ENCODE peak calls at places on chromosomes 2 and 18, in four cellular contexts. W is K562, Y is WTC11, S is H1. M is an unnamed sample.

GRCh38 chr18:58241877-58242276 is 197.9 kb downstream of the NEDD4L start:
- DNase-seq in W (no peak), Y (no peak), S (no peak), M (no peak)

GRCh38 chr2:223585691-223586090 is 16.5 kb downstream of the SCG2 start:
- DNase-seq in W (no peak), Y (no peak), S (no peak), M (peak)

GRCh38 chr2:98867539-98868309 is 68.3 kb downstream of the CRACDL start:
- DNase-seq in W (no peak), Y (no peak), S (no peak), M (no peak)

GRCh38 chr2:97788986-97789644 is 75.7 kb downstream of the ZAP70 start:
- DNase-seq in W (no peak), Y (no peak), S (no peak), M (no peak)

GRCh38 chr2:32061973-32062861 is 1.1 kb upstream of the SPAST start:
- DNase-seq in W (peak), Y (no peak), S (peak), M (peak)

GRCh38 chr2:627926-628560 is 49.2 kb downstream of the TMEM18 start:
- DNase-seq in W (no peak), Y (no peak), S (peak), M (no peak)

GRCh38 chr18:1408331-1408835 is 503.7 kb downstream of the ADCYAP1 start:
- DNase-seq in W (peak), Y (no peak), S (no peak), M (no peak)

GRCh38 chr2:37188570-37188969 is at the start of gene SULT6B1:
- DNase-seq in W (no peak), Y (no peak), S (no peak), M (no peak)

GRCh38 chr18:2096581-2096980 is 474.7 kb downstream of the METTL4 start:
- DNase-seq in W (no peak), Y (no peak), S (no peak), M (no peak)

GRCh38 chr2:105179469-105180372 is 61.8 kb upstream of the GPR45 start:
- DNase-seq in W (peak), Y (peak), S (no peak), M (peak)

GRCh38 chr18:13252696-13253410 is 34.3 kb downstream of the LDLRAD4 start:
- DNase-seq in W (no peak), Y (no peak), S (no peak), M (no peak)
- TF ChIP-seq TEAD4 in W (no peak), Y (no peak), S (no peak), M (no peak)

GRCh38 chr2:44188696-44189095 is 20.0 kb downstream of the PPM1B start:
- DNase-seq in W (no peak), Y (no peak), S (no peak), M (no peak)
- TF ChIP-seq TEAD4 in W (no peak), Y (no peak), S (no peak), M (no peak)

DNA sequence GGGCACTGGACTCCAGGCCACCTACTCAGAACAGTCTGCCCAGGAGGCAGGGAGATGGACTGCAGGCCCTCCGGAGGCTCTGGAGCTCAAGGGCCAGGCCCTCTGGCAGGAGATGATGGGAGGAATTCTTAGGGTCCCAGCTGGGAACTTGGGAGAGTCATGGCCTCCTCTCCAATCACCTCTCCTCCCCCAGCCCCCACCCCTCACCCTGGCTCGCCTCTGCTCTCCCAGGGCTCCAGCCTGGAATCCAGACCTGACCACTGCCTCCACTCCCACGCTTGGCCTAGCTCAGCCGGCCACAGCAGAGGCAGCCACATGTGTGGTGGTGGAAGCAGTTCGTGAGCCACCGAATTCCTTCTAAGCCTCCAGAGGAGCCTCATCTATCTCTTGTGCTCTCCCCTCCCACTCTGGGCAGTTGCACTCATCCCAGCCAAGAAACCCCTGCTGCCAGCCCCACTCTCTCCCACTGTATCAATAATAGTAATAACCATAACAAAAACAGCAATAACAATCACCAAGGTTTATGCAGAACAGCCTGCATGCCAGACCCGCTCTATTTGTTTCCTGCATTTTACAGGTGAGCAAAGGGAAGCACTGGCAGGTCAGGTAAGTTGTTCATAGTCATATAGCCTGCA is 67.4 kb downstream of the TNS1 start:
- DNase-seq in W (no peak), Y (no peak), S (no peak), M (no peak)
- TF ChIP-seq TEAD4 in W (no peak), Y (no peak), S (no peak), M (no peak)

DNA sequence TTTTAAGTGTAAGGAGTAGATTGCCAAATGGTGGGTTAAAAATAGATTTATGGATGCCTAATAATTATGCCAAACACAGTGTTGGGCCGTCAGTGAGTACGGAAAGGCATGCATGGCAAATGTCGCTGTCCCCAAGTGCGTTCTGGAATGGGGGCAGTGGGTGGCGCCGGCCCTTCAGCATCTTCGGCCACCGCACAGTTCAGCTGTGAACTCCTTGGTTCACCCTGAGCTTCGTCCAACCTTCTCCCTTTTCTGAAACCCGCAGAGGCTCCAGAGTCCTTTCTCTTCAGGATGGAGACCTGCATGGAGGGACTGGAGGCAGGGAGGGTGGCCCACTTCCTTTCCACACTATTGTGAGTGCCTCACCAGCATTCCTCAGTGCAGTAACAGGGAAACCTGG is 74.8 kb upstream of the TXNDC2 start:
- DNase-seq in W (peak), Y (peak), S (no peak), M (no peak)
- TF ChIP-seq TEAD4 in W (no peak), Y (no peak), S (no peak), M (no peak)

DNA sequence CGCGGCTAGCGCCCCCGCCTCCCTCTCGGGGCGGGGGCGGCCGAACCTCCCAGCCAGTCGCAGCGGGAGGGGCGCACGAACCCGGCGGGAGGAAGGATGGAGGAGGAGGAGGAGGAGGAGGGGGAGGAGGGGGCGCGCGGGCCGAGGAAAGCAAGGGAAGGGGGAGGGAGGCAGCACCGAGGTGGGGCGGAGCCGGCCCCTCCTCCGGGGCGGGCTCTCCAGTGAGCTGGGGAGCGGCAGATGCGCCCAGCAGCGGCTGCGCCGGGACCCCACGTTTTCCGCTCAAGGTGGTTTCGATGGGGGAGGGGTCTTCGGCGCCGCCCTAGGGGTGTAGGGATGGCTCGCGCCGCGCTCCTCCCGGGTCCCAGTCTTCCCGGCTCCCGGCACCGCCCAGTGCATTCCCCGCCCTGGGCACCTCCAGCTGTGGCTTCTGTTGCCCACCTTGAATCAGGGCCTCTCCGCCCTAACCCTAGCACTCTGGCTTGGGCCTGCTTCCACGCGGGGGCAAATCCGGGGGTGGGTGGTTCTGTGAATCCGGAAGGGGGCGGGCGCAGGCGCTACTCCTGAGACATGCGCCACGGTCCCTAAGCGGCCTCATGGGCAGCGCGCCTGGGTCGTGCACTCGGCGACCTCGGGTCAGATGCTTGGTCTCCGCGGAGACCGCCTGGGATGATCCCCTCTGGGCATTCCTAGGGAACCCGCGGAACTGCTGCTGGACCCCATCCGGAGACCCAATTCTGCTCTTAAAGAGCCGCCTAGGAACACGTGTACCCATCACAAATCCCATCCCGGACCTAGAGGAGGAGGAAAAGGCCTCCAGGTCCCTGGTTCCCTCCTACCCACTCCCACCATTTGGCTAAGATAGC is at the start of gene FBXO41:
- DNase-seq in W (peak), Y (peak), S (peak), M (peak)
- TF ChIP-seq TEAD4 in W (no peak), Y (no peak), S (peak), M (no peak)

DNA sequence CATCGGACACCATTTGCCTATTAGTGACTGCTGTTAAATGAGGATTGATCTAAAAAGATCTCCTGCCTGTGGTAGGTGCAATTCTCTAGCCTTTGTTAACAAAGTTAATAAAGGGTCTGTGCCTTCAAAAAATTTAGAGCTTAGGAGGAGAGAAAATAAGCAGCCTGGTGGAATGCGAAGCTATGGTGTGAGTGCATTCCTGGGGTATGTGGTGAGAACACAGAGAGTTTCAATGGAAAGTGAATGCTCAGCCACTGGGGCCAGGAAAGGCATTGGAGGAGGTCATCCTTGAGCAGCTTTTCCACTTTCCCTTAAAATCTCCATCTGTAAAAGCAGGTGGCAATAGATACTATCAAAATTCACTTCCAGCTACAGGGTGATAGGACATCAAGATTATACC is 331.2 kb upstream of the LRATD1 start:
- DNase-seq in W (no peak), Y (no peak), S (no peak), M (no peak)
- TF ChIP-seq TEAD4 in W (no peak), Y (no peak), S (peak), M (no peak)

GRCh38 chr2:239805414-239805813 is 219.7 kb downstream of the NDUFA10 start:
- DNase-seq in W (no peak), Y (no peak), S (no peak), M (no peak)
- TF ChIP-seq TEAD4 in W (no peak), Y (no peak), S (no peak), M (no peak)

GRCh38 chr2:42754021-42754775 is 9.7 kb downstream of the OXER1 start:
- DNase-seq in W (no peak), Y (no peak), S (no peak), M (peak)

GRCh38 chr2:42754776-42755140 is 9.2 kb downstream of the OXER1 start:
- DNase-seq in W (no peak), Y (no peak), S (no peak), M (peak)

GRCh38 chr2:42756956-42757513 is 6.9 kb downstream of the OXER1 start:
- DNase-seq in W (no peak), Y (no peak), S (no peak), M (no peak)

GRCh38 chr2:42755161-42755900 is 8.6 kb downstream of the OXER1 start:
- DNase-seq in W (no peak), Y (no peak), S (no peak), M (peak)

GRCh38 chr2:42756150-42756549 is 7.8 kb downstream of the OXER1 start:
- DNase-seq in W (no peak), Y (no peak), S (no peak), M (peak)
- TF ChIP-seq TEAD4 in W (no peak), Y (no peak), S (no peak), M (no peak)

DNA sequence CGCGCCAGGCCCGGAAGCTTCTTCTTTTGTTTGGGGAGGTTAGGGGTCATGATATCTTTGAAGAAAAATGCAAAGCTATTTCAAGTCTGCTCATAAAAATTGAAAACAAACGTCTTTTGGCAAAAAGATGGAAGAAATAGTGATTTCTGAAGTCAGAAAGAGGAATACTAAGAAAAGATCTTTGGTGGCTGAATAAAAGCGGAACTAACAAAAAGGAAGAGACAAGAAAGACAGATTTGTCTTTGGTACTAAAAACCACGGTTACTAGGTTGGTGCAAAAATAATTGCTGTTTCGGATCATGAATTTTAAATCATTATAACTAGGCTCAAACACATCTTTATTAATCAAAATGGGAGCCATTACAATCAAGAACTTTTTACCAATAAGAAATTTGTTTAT is 164.6 kb upstream of the TRIB2 start:
- DNase-seq in W (no peak), Y (no peak), S (no peak), M (no peak)
- TF ChIP-seq TEAD4 in W (no peak), Y (no peak), S (no peak), M (no peak)

GRCh38 chr18:71784777-71785176 is 759.4 kb downstream of the CBLN2 start:
- DNase-seq in W (peak), Y (no peak), S (no peak), M (peak)
- TF ChIP-seq TEAD4 in W (no peak), Y (no peak), S (no peak), M (no peak)